ENCODE peak calls at places on chromosomes 11 and 22, in nine cellular contexts. Q, M, J, O, K, N, P, L and G are unnamed samples. For H3K27me3, the result is how much of the 10 kb centered on the place peaks cover.

GRCh38 chr11:88250566-88251080 is 75.4 kb upstream of the RAB38 start:
- DNase-seq in N (no peak), M (no peak), P (peak), O (no peak), K (no peak), L (no peak), J (no peak), Q (no peak), G (no peak)

GRCh38 chr11:96237759-96238158 is 105.2 kb downstream of the MAML2 start:
- DNase-seq in N (no peak), J (no peak), M (no peak), K (no peak), L (no peak), Q (no peak), O (no peak), P (peak), G (no peak)

GRCh38 chr11:117704416-117705150 is 92.4 kb downstream of the DSCAML1 start:
- DNase-seq in O (no peak), L (no peak), N (no peak), J (no peak), Q (no peak), M (no peak), K (no peak), P (no peak), G (no peak)

GRCh38 chr11:19713221-19714092 is 820 bp downstream of the NAV2 start:
- DNase-seq in J (no peak), M (no peak), L (peak), P (peak), K (peak), O (no peak), Q (no peak), N (no peak), G (no peak)

GRCh38 chr11:4704054-4704789 is at the start of gene MMP26:
- DNase-seq in Q (no peak), K (peak), P (peak), N (no peak), M (no peak), J (no peak), L (no peak), O (no peak), G (no peak)

GRCh38 chr11:100397401-100397800 is 289.7 kb upstream of the ARHGAP42 start:
- DNase-seq in J (no peak), L (no peak), N (no peak), Q (no peak), K (no peak), O (no peak), P (no peak), M (no peak), G (no peak)

GRCh38 chr11:78244546-78245315 is 56.0 kb downstream of the USP35 start:
- DNase-seq in Q (no peak), P (no peak), M (no peak), N (no peak), J (no peak), K (no peak), O (no peak), L (no peak), G (no peak)

GRCh38 chr11:69682221-69682620 is 7.1 kb upstream of the LTO1 start:
- DNase-seq in L (no peak), O (peak), K (no peak), J (no peak), N (no peak), Q (no peak), M (no peak), P (no peak), G (no peak)

GRCh38 chr22:22776121-22776520 is 111.5 kb upstream of the IGLL5 start:
- DNase-seq in P (no peak), M (no peak), K (no peak), N (no peak), L (no peak), O (no peak), J (no peak), Q (no peak), G (no peak)

GRCh38 chr22:31497148-31497938 is 1.0 kb downstream of the SFI1 start:
- DNase-seq in O (no peak), K (no peak), J (no peak), L (no peak), P (no peak), Q (no peak), M (no peak), N (no peak), G (no peak)

GRCh38 chr22:37241351-37242142 is 2.5 kb downstream of the RAC2 start:
- DNase-seq in Q (no peak), O (no peak), M (no peak), N (no peak), P (no peak), J (no peak), K (no peak), L (no peak), G (no peak)

GRCh38 chr22:19455585-19456370 is 8.3 kb upstream of the C22orf39 start:
- DNase-seq in K (no peak), Q (no peak), J (no peak), L (no peak), M (no peak), N (no peak), O (no peak), P (no peak), G (no peak)

GRCh38 chr11:33005175-33005574 is 10.5 kb upstream of the DEPDC7 start:
- DNase-seq in Q (no peak), O (no peak), J (no peak), K (no peak), M (no peak), N (no peak), L (no peak), P (no peak), G (no peak)

GRCh38 chr11:27203077-27203476 is 159.9 kb downstream of the CCDC34 start:
- DNase-seq in P (no peak), N (no peak), K (no peak), O (no peak), M (no peak), J (no peak), Q (no peak), L (no peak), G (no peak)

GRCh38 chr11:10761085-10761698 is 10.1 kb downstream of the CTR9 start:
- DNase-seq in P (no peak), J (no peak), O (no peak), M (no peak), L (no peak), N (no peak), K (no peak), Q (no peak), G (no peak)

GRCh38 chr11:56932572-56933235 is 56.0 kb upstream of the OR5AK2 start:
- DNase-seq in L (no peak), M (no peak), P (no peak), N (no peak), K (no peak), Q (no peak), J (no peak), O (peak), G (no peak)

GRCh38 chr22:41587347-41587723 is 2.3 kb downstream of the PMM1 start:
- DNase-seq in K (no peak), L (no peak), Q (no peak), M (no peak), P (no peak), O (no peak), J (no peak), N (no peak), G (no peak)

GRCh38 chr11:76234704-76235232 is 28.5 kb upstream of the WNT11 start:
- DNase-seq in Q (no peak), M (no peak), O (no peak), N (peak), L (no peak), J (no peak), P (no peak), K (no peak), G (peak)

GRCh38 chr22:45294030-45294429 is 9.3 kb downstream of the UPK3A start:
- DNase-seq in O (no peak), M (no peak), L (no peak), Q (no peak), N (no peak), J (no peak), K (no peak), P (no peak), G (no peak)

GRCh38 chr11:114439229-114440120 is at the start of gene REXO2:
- DNase-seq in N (peak), M (peak), L (peak), K (peak), O (peak), Q (peak), P (peak), J (peak), G (peak)
- TF ChIP-seq CTCF in N (peak), M (no peak), L (peak), K (peak), O (peak), Q (peak), P (peak), J (no peak), G (peak)

DNA sequence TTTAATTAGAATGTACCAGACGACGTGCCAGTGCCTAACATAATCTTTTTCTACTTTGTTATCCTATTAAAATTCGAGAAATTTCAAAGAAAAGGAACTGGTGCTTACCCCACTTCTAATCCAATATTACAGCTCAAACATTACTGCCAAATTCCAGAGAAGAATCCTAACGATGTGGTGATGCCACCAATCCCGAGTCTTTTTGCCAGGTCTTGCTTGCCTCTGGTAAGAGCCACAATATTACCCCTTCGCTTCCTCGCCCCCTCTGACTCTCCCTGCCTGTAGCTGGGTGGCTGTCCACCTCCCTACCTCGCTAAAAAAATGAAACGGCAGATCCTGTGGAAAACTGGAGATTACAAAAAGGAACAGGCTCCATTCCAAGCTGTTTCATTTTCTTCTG is 49.4 kb upstream of the TBCEL start:
- DNase-seq in P (no peak), K (no peak), M (no peak), J (no peak), O (no peak), N (no peak), Q (no peak), L (no peak), G (no peak)
- H3K27me3 ChIP-seq in P (under half), K (under half), M (under half), J (under half), O (half or more), N (under half), Q (under half), L (under half), G (under half)

DNA sequence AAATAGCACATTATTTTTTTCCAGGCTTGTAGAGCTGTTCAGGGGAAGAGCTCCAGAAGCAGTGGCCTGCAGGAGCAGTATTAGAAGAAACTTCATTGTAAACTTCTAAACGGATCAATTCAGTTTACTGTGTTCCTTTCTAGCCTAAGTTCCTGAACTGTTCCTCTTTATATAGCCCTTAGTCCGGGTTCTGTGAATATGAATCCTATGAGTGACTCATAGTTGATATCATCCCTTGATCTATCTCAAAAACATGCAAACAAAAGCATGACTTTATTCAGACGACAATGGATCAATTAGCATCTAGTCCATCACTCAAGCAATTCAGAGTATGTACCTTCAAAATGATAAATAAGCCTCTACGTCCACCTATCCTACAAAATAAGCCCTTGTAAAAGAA is at the start of gene MMP12:
- DNase-seq in N (no peak), O (no peak), Q (no peak), J (no peak), K (no peak), L (no peak), M (no peak), P (no peak), G (no peak)
- TF ChIP-seq CTCF in N (no peak), O (no peak), Q (no peak), J (no peak), K (no peak), L (no peak), M (no peak), P (no peak), G (no peak)

DNA sequence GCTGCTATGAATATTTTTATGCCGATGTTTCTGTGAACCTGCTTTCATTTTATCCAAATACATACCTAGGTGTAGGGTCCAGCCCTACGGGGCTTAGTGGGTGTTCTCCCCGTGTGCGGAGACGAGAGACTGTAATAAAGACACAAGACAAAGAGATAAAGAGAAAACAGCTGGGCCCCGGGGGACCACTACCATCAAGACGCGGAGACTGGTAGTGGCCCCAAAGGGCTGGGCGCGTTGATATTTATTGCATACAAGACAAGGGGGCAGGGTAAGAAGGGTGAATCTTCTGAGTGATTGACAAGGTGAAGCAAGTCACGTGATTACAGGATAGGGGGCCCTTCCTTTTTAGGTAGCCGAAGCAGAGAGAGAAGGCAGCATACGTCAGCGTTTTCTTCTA is 920.1 kb downstream of the BRD1 start:
- DNase-seq in Q (no peak), K (no peak), P (no peak), M (no peak), J (no peak), O (no peak), N (peak), L (no peak), G (no peak)
- H3K27me3 ChIP-seq in Q (under half), K (under half), P (under half), M (under half), J (under half), O (half or more), N (under half), L (under half), G (under half)

GRCh38 chr11:123301696-123302400 is 106.8 kb upstream of the CLMP start:
- DNase-seq in K (peak), N (peak), O (peak), L (peak), P (peak), J (peak), M (peak), Q (no peak), G (peak)

GRCh38 chr11:123300874-123301695 is 106.0 kb upstream of the CLMP start:
- DNase-seq in M (no peak), Q (peak), O (no peak), N (no peak), L (no peak), K (no peak), J (no peak), P (no peak), G (no peak)

GRCh38 chr11:123303924-123304323 is 108.9 kb upstream of the CLMP start:
- DNase-seq in M (no peak), J (no peak), O (no peak), Q (no peak), P (no peak), N (no peak), L (no peak), K (peak), G (no peak)

GRCh38 chr11:123304828-123305530 is 109.9 kb upstream of the CLMP start:
- DNase-seq in K (peak), L (no peak), O (no peak), P (peak), M (no peak), N (no peak), Q (no peak), J (no peak), G (peak)

GRCh38 chr11:123302751-123303195 is 107.7 kb upstream of the CLMP start:
- DNase-seq in L (no peak), K (peak), N (no peak), Q (peak), O (no peak), P (peak), M (no peak), J (no peak), G (no peak)
- TF ChIP-seq CTCF in L (no peak), K (no peak), N (no peak), Q (peak), O (no peak), P (no peak), M (no peak), J (no peak), G (no peak)